ENCODE peak calls at places on chromosomes 5 and 9, in six cellular contexts. One of them, this sample, is unnamed.

GRCh38 chr5:42949348-42950090 is 90.6 kb downstream of the ANXA2R start:
- DNase-seq in GM12878: peak; percentile 32
- DNase-seq in A549: peak; percentile 80
- DNase-seq in HCT116: no peak
- DNase-seq in K562: no peak
- DNase-seq in HepG2: peak; percentile 76
- DNase-seq in this sample: peak; percentile 68

GRCh38 chr9:125284855-125285254 is 23.2 kb downstream of the GAPVD1 start:
- DNase-seq in HCT116: no peak
- DNase-seq in GM12878: no peak
- DNase-seq in K562: peak; percentile 81
- DNase-seq in A549: no peak
- DNase-seq in HepG2: no peak
- DNase-seq in this sample: no peak

GRCh38 chr5:169149317-169149716 is 151.6 kb downstream of the SLIT3 start:
- DNase-seq in GM12878: no peak
- DNase-seq in HepG2: peak; percentile 16
- DNase-seq in A549: peak; percentile 22
- DNase-seq in HCT116: no peak
- DNase-seq in K562: peak; percentile 7
- DNase-seq in this sample: peak; percentile 51

GRCh38 chr5:168109441-168109840 is 182.0 kb upstream of the WWC1 start:
- DNase-seq in HepG2: no peak
- DNase-seq in GM12878: no peak
- DNase-seq in HCT116: no peak
- DNase-seq in A549: no peak
- DNase-seq in K562: no peak
- DNase-seq in this sample: no peak

GRCh38 chr5:57176350-57176857 is 2.5 kb downstream of the GPBP1 start:
- DNase-seq in HCT116: no peak
- DNase-seq in A549: no peak
- DNase-seq in HepG2: no peak
- DNase-seq in GM12878: no peak
- DNase-seq in K562: no peak
- DNase-seq in this sample: no peak

GRCh38 chr5:146653560-146653959 is 137.6 kb upstream of the GPR151 start:
- DNase-seq in A549: no peak
- DNase-seq in HCT116: no peak
- DNase-seq in HepG2: no peak
- DNase-seq in GM12878: no peak
- DNase-seq in K562: no peak
- DNase-seq in this sample: peak; percentile 73

GRCh38 chr5:65329266-65329665 is 152.5 kb downstream of the ADAMTS6 start:
- DNase-seq in GM12878: no peak
- DNase-seq in A549: no peak
- DNase-seq in K562: no peak
- DNase-seq in HCT116: no peak
- DNase-seq in HepG2: peak; percentile 54
- DNase-seq in this sample: no peak

GRCh38 chr5:123186762-123187161 is 97.7 kb downstream of the PRDM6 start:
- DNase-seq in K562: no peak
- DNase-seq in HepG2: no peak
- DNase-seq in GM12878: no peak
- DNase-seq in A549: no peak
- DNase-seq in HCT116: no peak
- DNase-seq in this sample: no peak

GRCh38 chr5:13866792-13867191 is 77.7 kb downstream of the DNAH5 start:
- DNase-seq in GM12878: no peak
- DNase-seq in K562: peak; percentile 29
- DNase-seq in HepG2: peak; percentile 21
- DNase-seq in A549: peak; percentile 8
- DNase-seq in HCT116: no peak
- DNase-seq in this sample: no peak

GRCh38 chr5:133612021-133612860 is at the start of gene FSTL4:
- DNase-seq in GM12878: no peak
- DNase-seq in HepG2: no peak
- DNase-seq in HCT116: no peak
- DNase-seq in A549: peak; percentile 46
- DNase-seq in K562: no peak
- DNase-seq in this sample: peak; percentile 82

GRCh38 chr5:179608131-179608581 is 15.3 kb downstream of the HNRNPH1 start:
- DNase-seq in K562: peak; percentile 9
- DNase-seq in HepG2: no peak
- DNase-seq in HCT116: no peak
- DNase-seq in GM12878: no peak
- DNase-seq in A549: no peak
- DNase-seq in this sample: no peak

GRCh38 chr5:135313946-135314345 is 85.1 kb downstream of the MACROH2A1 start:
- DNase-seq in A549: no peak
- DNase-seq in GM12878: no peak
- DNase-seq in HCT116: no peak
- DNase-seq in K562: no peak
- DNase-seq in HepG2: no peak
- DNase-seq in this sample: no peak

DNA sequence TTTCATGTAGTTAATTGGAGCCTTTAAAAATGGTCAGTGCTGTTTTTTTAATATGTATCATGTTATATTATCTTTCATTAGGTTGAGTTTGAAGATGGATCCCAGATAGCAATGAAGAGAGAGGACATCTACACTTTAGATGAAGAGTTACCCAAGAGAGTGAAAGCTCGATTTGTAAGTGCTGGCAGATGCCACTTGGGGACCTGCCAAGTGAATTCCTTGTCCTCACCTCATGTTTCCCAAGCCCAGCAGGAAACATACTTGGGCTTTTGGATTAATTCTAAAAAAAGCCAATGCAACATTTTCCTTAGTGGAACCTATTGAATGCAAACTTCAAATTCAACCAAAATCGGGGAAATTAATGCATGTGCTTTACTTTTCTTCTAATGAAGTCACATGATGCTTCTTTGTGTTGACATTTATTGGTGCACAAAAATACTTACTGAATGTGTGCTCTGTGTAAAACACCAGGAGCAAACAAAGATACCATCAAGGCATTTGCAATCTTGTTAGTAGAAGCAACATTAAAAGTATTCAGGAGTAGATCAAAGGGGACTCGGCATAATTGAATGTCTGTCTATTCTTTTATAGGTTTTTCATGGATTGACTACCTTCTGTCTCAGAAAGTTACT is 412.1 kb downstream of the KDM4C start:
- DNase-seq in K562: no peak
- DNase-seq in A549: no peak
- DNase-seq in GM12878: no peak
- DNase-seq in HepG2: no peak
- DNase-seq in HCT116: no peak
- DNase-seq in this sample: no peak
- TF ChIP-seq RAD21 in K562: no peak
- TF ChIP-seq RAD21 in A549: no peak
- TF ChIP-seq RAD21 in GM12878: no peak
- TF ChIP-seq RAD21 in HepG2: no peak
- TF ChIP-seq RAD21 in HCT116: no peak
- TF ChIP-seq RAD21 in this sample: no peak

GRCh38 chr5:109964136-109964535 is 274.4 kb downstream of the MAN2A1 start:
- DNase-seq in GM12878: no peak
- DNase-seq in HepG2: no peak
- DNase-seq in HCT116: no peak
- DNase-seq in K562: no peak
- DNase-seq in A549: no peak
- DNase-seq in this sample: no peak

GRCh38 chr5:109961755-109962154 is 272.0 kb downstream of the MAN2A1 start:
- DNase-seq in A549: no peak
- DNase-seq in K562: no peak
- DNase-seq in HepG2: no peak
- DNase-seq in GM12878: no peak
- DNase-seq in HCT116: no peak
- DNase-seq in this sample: no peak

GRCh38 chr5:109965634-109966033 is 275.9 kb downstream of the MAN2A1 start:
- DNase-seq in HCT116: no peak
- DNase-seq in A549: no peak
- DNase-seq in HepG2: no peak
- DNase-seq in GM12878: no peak
- DNase-seq in K562: no peak
- DNase-seq in this sample: no peak

GRCh38 chr5:109959652-109960051 is 269.9 kb downstream of the MAN2A1 start:
- DNase-seq in HepG2: peak; percentile 13
- DNase-seq in GM12878: no peak
- DNase-seq in K562: no peak
- DNase-seq in HCT116: no peak
- DNase-seq in A549: no peak
- DNase-seq in this sample: no peak

GRCh38 chr5:109962882-109963603 is 273.3 kb downstream of the MAN2A1 start:
- DNase-seq in A549: no peak
- DNase-seq in K562: no peak
- DNase-seq in HCT116: no peak
- DNase-seq in GM12878: no peak
- DNase-seq in HepG2: no peak
- DNase-seq in this sample: no peak
- H3K27ac ChIP-seq in A549: no peak overlapping the region
- H3K27ac ChIP-seq in K562: no peak overlapping the region
- H3K27ac ChIP-seq in HCT116: no peak overlapping the region
- H3K27ac ChIP-seq in GM12878: no peak overlapping the region
- H3K27ac ChIP-seq in HepG2: no peak overlapping the region
- H3K27ac ChIP-seq in this sample: no peak overlapping the region

DNA sequence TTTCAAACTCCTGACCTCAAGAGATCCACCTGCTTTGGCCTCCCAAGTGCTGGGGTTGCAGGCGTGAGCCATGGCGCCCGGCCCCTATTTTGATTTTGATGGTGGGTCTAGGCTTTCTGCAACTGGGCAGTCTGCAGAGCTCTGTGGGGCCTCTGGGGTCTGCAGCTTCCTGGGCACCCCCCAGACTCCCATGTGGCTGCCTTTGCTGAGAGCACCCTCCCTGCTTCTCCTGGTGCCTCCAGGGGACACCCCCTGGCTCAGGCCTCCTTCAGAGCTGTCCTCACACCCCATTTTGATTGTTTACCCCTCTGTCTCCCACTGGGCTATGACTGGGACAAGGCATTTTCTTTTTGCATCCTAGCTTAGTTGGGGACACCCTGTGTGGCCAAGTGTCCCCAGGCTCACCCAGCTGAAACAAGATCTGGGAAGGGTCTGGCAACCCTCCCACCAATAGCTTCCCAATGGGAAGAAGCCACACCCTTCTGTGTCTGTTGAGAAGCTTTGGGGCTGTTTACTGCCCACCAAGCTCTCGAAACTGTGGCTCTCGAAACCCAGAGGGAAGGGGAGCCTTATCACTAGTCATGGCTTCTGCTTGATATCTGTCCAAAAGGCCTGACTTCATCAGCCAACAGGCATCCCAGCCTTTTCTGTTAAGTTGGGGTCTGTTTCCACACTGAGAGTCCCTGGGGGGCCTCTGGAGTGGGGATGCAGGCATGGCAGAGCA is 204.4 kb upstream of the IER5L start:
- DNase-seq in A549: no peak
- DNase-seq in GM12878: no peak
- DNase-seq in K562: no peak
- DNase-seq in HCT116: no peak
- DNase-seq in HepG2: no peak
- DNase-seq in this sample: peak; percentile 40
- TF ChIP-seq REST in A549: no peak
- TF ChIP-seq REST in GM12878: no peak
- TF ChIP-seq REST in K562: no peak
- TF ChIP-seq REST in HCT116: no peak
- TF ChIP-seq REST in HepG2: no peak
- TF ChIP-seq REST in this sample: no peak

GRCh38 chr9:97779608-97780007 is 73.4 kb upstream of the FOXE1 start:
- DNase-seq in A549: no peak
- DNase-seq in K562: no peak
- DNase-seq in HepG2: no peak
- DNase-seq in HCT116: no peak
- DNase-seq in GM12878: no peak
- DNase-seq in this sample: no peak
- TF ChIP-seq RAD21 in A549: no peak
- TF ChIP-seq RAD21 in K562: no peak
- TF ChIP-seq RAD21 in HepG2: no peak
- TF ChIP-seq RAD21 in HCT116: no peak
- TF ChIP-seq RAD21 in GM12878: no peak
- TF ChIP-seq RAD21 in this sample: no peak

DNA sequence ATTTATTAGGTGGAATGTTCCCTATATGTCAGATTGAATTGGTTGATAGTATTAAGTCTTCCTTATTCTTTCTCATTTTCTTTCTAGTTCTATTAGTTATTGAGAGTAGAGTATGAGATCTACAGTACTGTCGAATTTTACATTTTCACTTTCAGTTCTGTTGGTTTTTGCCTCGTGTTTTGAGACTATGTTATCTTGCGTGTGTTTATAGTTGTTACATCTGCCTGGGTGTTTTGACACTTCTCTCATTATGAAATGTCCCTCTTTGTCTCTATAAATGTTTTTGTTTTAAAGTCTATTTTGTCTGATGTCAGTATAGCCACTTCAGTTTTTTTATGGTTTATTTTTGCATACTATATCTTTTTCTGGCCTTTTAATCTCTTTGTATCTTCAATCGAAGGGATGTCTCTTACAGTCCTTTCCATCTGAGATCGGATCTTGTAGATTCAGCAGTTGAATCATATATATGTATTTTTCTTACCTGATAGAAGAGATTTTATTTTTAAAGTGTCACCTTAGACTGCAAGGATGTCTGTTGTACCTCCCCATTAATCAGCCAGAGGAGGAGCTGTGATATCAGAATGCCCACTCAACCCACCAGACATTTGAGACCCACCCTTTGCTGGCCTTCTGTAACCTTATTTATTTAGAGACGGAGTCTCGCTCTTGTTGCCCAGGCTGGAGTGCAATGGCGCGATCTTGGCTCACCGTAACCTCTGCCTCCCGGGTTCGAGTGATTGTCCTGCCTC is 20.7 kb downstream of the EHMT1 start:
- DNase-seq in HCT116: no peak
- DNase-seq in K562: no peak
- DNase-seq in A549: no peak
- DNase-seq in GM12878: no peak
- DNase-seq in HepG2: no peak
- DNase-seq in this sample: no peak
- H3K27ac ChIP-seq in HCT116: no peak overlapping the region
- H3K27ac ChIP-seq in K562: no peak overlapping the region
- H3K27ac ChIP-seq in A549: no peak overlapping the region
- H3K27ac ChIP-seq in GM12878: peak overlapping the region; percentile 56
- H3K27ac ChIP-seq in HepG2: no peak overlapping the region
- H3K27ac ChIP-seq in this sample: no peak overlapping the region

DNA sequence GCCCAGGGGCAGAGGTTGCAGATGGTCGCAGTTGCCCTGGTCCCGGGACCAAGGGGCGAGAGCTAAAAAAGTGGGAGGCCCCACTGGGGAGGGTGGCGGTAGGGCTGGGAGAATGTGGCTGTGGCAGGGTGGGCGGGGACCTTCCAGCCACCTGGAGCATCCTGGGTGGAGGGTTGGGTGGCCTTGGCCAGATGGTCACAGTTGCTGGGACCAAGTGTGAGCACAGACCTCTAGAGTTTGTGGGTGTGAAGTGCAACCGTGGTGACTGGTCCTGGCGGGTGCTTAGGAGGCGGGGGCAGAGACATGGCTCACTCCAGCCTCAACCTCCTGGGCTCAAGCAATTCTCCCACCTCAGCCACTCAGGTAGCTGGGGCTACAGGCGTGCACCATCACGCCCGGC is 5.7 kb upstream of the TRAF2 start:
- DNase-seq in HepG2: no peak
- DNase-seq in HCT116: no peak
- DNase-seq in K562: peak; percentile 37
- DNase-seq in A549: no peak
- DNase-seq in GM12878: no peak
- DNase-seq in this sample: no peak
- TF ChIP-seq REST in HepG2: no peak
- TF ChIP-seq REST in HCT116: no peak
- TF ChIP-seq REST in K562: no peak
- TF ChIP-seq REST in A549: no peak
- TF ChIP-seq REST in GM12878: no peak
- TF ChIP-seq REST in this sample: no peak

GRCh38 chr5:69007726-69008368 is 86.0 kb upstream of the SLC30A5 start:
- DNase-seq in HCT116: peak; percentile 69
- DNase-seq in HepG2: peak; percentile 38
- DNase-seq in GM12878: peak; percentile 8
- DNase-seq in A549: peak; percentile 55
- DNase-seq in K562: peak; percentile 67
- DNase-seq in this sample: peak; percentile 70
- TF ChIP-seq RAD21 in HCT116: peak; percentile 79
- TF ChIP-seq RAD21 in HepG2: no peak
- TF ChIP-seq RAD21 in GM12878: peak; percentile 99
- TF ChIP-seq RAD21 in A549: peak; percentile 81
- TF ChIP-seq RAD21 in K562: peak; percentile 81
- TF ChIP-seq RAD21 in this sample: peak; percentile 90